ENCODE peak calls at places on chromosome 21, in ten cellular contexts. I is CD4-positive, alpha-beta T cell; Z is fibroblast of mammary gland; E is epithelial cell of esophagus; L is fibroblast of lung; O is bronchial epithelial cell; U is tibial nerve; J is activated B cell treated with CpG ODN at 0.5 μM for 24 hours; B is ovary; W is kidney. D is an unnamed sample.

GRCh38 chr21:35095859-35096291 is 46.8 kb upstream of the RUNX1 start:
- DNase-seq in I (no peak), Z (no peak), E (no peak), L (peak), O (no peak), U (no peak), J (no peak), B (no peak), W (no peak), D (no peak)

GRCh38 chr21:16634522-16634914 is 878.3 kb upstream of the CXADR start:
- DNase-seq in I (no peak), Z (no peak), E (peak), L (no peak), O (peak), U (no peak), J (no peak), B (no peak), W (no peak), D (no peak)

GRCh38 chr21:29351691-29352090 is 53.0 kb downstream of the BACH1 start:
- DNase-seq in I (no peak), Z (no peak), E (no peak), L (peak), O (no peak), U (no peak), J (no peak), B (no peak), W (no peak), D (no peak)

GRCh38 chr21:23131177-23131576 is 2133.0 kb downstream of the NCAM2 start:
- DNase-seq in I (no peak), Z (no peak), E (peak), L (no peak), O (no peak), U (no peak), J (no peak), B (no peak), W (no peak), D (no peak)

GRCh38 chr21:27476696-27477095 is 509.8 kb upstream of the ADAMTS5 start:
- DNase-seq in I (no peak), Z (peak), E (peak), L (peak), O (no peak), U (no peak), J (no peak), B (no peak), W (no peak), D (no peak)

GRCh38 chr21:15066231-15066577 is 1.4 kb upstream of the NRIP1 start:
- DNase-seq in I (no peak), Z (no peak), E (peak), L (no peak), O (peak), U (no peak), J (no peak), B (no peak), W (no peak), D (no peak)

GRCh38 chr21:26964379-26964778 is 2.5 kb downstream of the ADAMTS5 start:
- DNase-seq in I (no peak), Z (peak), E (no peak), L (no peak), O (no peak), U (no peak), J (no peak), B (peak), W (peak), D (no peak)

GRCh38 chr21:15138475-15138874 is 73.7 kb upstream of the NRIP1 start:
- DNase-seq in I (no peak), Z (no peak), E (no peak), L (no peak), O (no peak), U (no peak), J (no peak), B (peak), W (peak), D (no peak)

GRCh38 chr21:42532466-42533181 is 19.0 kb downstream of the SLC37A1 start:
- DNase-seq in I (no peak), Z (no peak), E (no peak), L (no peak), O (no peak), U (peak), J (peak), B (no peak), W (peak), D (peak)

GRCh38 chr21:14881863-14882262 is 182.9 kb downstream of the NRIP1 start:
- DNase-seq in I (no peak), Z (no peak), E (no peak), L (no peak), O (no peak), U (no peak), J (no peak), B (no peak), W (no peak), D (no peak)

GRCh38 chr21:33025471-33026298 is at the start of gene OLIG2:
- DNase-seq in I (no peak), Z (no peak), E (no peak), L (peak), O (no peak), U (no peak), J (no peak), B (no peak), W (no peak), D (no peak)

GRCh38 chr21:15682182-15682895 is 47.4 kb upstream of the USP25 start:
- DNase-seq in I (no peak), Z (peak), E (peak), L (peak), O (peak), U (no peak), J (no peak), B (no peak), W (no peak), D (peak)

GRCh38 chr21:26849428-26850115 is 4.4 kb upstream of the ADAMTS1 start:
- DNase-seq in I (no peak), Z (peak), E (peak), L (peak), O (peak), U (peak), J (no peak), B (no peak), W (no peak), D (no peak)

GRCh38 chr21:42066521-42066920 is 4.6 kb upstream of the UMODL1 start:
- DNase-seq in I (no peak), Z (no peak), E (no peak), L (no peak), O (no peak), U (no peak), J (no peak), B (no peak), W (no peak), D (no peak)

GRCh38 chr21:25428537-25428936 is 178.7 kb downstream of the MRPL39 start:
- DNase-seq in I (no peak), Z (peak), E (peak), L (no peak), O (peak), U (no peak), J (no peak), B (no peak), W (no peak), D (no peak)

GRCh38 chr21:20971296-20971921 is 26.8 kb upstream of the NCAM2 start:
- DNase-seq in I (no peak), Z (peak), E (peak), L (peak), O (peak), U (peak), J (no peak), B (no peak), W (no peak), D (no peak)

GRCh38 chr21:46443910-46444309 is 14.8 kb upstream of the DIP2A start:
- DNase-seq in I (no peak), Z (no peak), E (no peak), L (no peak), O (no peak), U (no peak), J (no peak), B (no peak), W (no peak), D (no peak)

GRCh38 chr21:42147386-42148020 is 71.4 kb upstream of the ABCG1 start:
- DNase-seq in I (no peak), Z (no peak), E (no peak), L (no peak), O (no peak), U (no peak), J (no peak), B (no peak), W (peak), D (no peak)

GRCh38 chr21:29078884-29079765 is 5.7 kb upstream of the CCT8 start:
- DNase-seq in I (no peak), Z (peak), E (no peak), L (no peak), O (no peak), U (peak), J (peak), B (no peak), W (no peak), D (peak)

GRCh38 chr21:42513151-42513984 is at the start of gene SLC37A1:
- DNase-seq in I (peak), Z (no peak), E (peak), L (peak), O (no peak), U (no peak), J (peak), B (peak), W (peak), D (no peak)

GRCh38 chr21:25330266-25330665 is 277.0 kb downstream of the MRPL39 start:
- DNase-seq in I (no peak), Z (peak), E (peak), L (no peak), O (no peak), U (no peak), J (no peak), B (no peak), W (no peak), D (no peak)

GRCh38 chr21:32469628-32470027 is 57.1 kb downstream of the EVA1C start:
- DNase-seq in I (no peak), Z (no peak), E (no peak), L (no peak), O (no peak), U (no peak), J (no peak), B (no peak), W (no peak), D (no peak)

GRCh38 chr21:32826317-32827167 is 55.0 kb upstream of the PAXBP1 start:
- DNase-seq in I (peak), Z (peak), E (peak), L (peak), O (peak), U (peak), J (no peak), B (peak), W (no peak), D (no peak)

GRCh38 chr21:15669247-15669646 is 60.5 kb upstream of the USP25 start:
- DNase-seq in I (no peak), Z (peak), E (no peak), L (peak), O (no peak), U (no peak), J (no peak), B (no peak), W (no peak), D (no peak)

GRCh38 chr21:23837564-23837963 is 1769.7 kb downstream of the MRPL39 start:
- DNase-seq in I (no peak), Z (no peak), E (no peak), L (no peak), O (no peak), U (no peak), J (no peak), B (no peak), W (no peak), D (no peak)

GRCh38 chr21:38753114-38754100 is 52.3 kb upstream of the ETS2 start:
- DNase-seq in I (no peak), Z (no peak), E (peak), L (no peak), O (peak), U (no peak), J (no peak), B (no peak), W (no peak), D (no peak)
- TF ChIP-seq CTCF in I (no peak), Z (no peak), E (no peak), L (no peak), O (no peak), U (no peak), J (no peak), B (no peak), W (no peak), D (no peak)

DNA sequence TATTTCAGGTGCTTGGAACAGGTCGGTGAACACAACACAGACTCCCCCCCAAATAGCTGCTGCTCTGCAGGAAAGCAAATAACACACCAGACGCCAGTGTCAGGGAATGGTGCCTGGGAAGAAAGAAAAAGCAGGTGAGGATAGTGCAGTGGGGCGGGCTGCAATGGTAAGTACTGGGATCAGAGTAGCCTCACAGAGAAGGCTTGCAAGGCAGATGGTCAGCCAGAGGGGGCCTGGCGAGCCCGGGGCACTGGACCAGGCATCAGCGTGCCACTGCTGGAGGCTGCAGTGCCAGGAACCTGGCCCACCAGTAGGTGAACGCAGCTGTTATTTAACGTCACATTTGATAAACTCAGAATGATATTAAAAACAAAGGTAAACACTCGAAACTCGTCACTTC is 60.0 kb downstream of the POFUT2 start:
- DNase-seq in I (no peak), Z (no peak), E (no peak), L (no peak), O (no peak), U (no peak), J (no peak), B (no peak), W (no peak), D (no peak)
- TF ChIP-seq CTCF in I (no peak), Z (no peak), E (no peak), L (no peak), O (no peak), U (no peak), J (no peak), B (no peak), W (no peak), D (no peak)

GRCh38 chr21:43950481-43950880 is 61.6 kb upstream of the TRAPPC10 start:
- DNase-seq in I (no peak), Z (no peak), E (no peak), L (no peak), O (no peak), U (no peak), J (no peak), B (no peak), W (no peak), D (no peak)

GRCh38 chr21:43950936-43951335 is 61.2 kb upstream of the TRAPPC10 start:
- DNase-seq in I (no peak), Z (no peak), E (no peak), L (no peak), O (no peak), U (no peak), J (no peak), B (no peak), W (no peak), D (no peak)

GRCh38 chr21:43949499-43950208 is 62.5 kb upstream of the TRAPPC10 start:
- DNase-seq in I (no peak), Z (no peak), E (no peak), L (no peak), O (no peak), U (no peak), J (no peak), B (no peak), W (no peak), D (no peak)

GRCh38 chr21:43951911-43952703 is 60.0 kb upstream of the TRAPPC10 start:
- DNase-seq in I (no peak), Z (no peak), E (no peak), L (no peak), O (no peak), U (no peak), J (no peak), B (no peak), W (no peak), D (no peak)

DNA sequence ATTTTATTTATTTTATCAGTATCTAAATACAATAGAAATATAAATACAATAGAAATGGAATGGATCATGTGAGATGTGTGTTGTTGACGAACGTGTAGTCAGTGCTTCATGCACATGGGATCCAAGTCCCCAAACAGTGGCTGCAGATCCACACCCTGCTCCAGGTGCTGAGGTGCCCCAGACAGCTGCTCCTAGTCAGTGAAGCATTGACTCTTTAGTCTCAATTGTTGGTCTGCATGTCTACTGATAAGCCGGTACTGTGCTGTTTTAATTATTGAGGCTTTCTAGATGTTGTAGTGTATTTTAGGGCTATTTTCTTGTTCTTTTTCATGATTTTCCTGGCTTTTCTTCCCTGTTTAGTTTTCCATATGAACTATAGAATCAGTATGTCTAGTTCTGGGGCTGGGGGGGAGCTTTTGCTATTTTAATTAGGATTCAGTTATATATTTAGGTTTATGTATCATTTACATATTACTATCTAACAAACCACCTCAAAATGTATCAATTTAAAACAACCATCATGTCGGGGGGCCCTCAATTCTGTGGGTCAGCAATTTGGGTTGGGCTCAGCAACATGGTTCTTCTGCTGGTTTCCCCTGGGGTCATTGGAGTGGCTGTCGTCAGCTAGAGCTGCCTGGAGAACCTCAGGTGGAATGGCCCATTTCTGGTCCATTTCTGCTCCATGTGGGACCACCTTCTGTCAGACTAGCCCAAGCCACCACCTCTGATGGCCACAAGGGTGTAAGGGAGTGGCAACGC is 63.2 kb upstream of the TRAPPC10 start:
- DNase-seq in I (no peak), Z (no peak), E (no peak), L (no peak), O (no peak), U (no peak), J (no peak), B (no peak), W (no peak), D (no peak)
- TF ChIP-seq CTCF in I (no peak), Z (no peak), E (no peak), L (no peak), O (no peak), U (no peak), J (no peak), B (no peak), W (no peak), D (no peak)

GRCh38 chr21:44800103-44800502 is 1.5 kb downstream of the UBE2G2 start:
- DNase-seq in I (no peak), Z (peak), E (peak), L (peak), O (peak), U (peak), J (no peak), B (no peak), W (no peak), D (no peak)
- TF ChIP-seq CTCF in I (no peak), Z (peak), E (peak), L (peak), O (peak), U (no peak), J (no peak), B (no peak), W (peak), D (no peak)

GRCh38 chr21:34091607-34092006 is 18.2 kb downstream of the MRPS6 start:
- DNase-seq in I (no peak), Z (no peak), E (no peak), L (no peak), O (no peak), U (no peak), J (no peak), B (no peak), W (no peak), D (no peak)
- TF ChIP-seq CTCF in I (peak), Z (peak), E (peak), L (peak), O (peak), U (no peak), J (no peak), B (no peak), W (peak), D (peak)

GRCh38 chr21:36727886-36728285 is 29.0 kb downstream of the SIM2 start:
- DNase-seq in I (no peak), Z (no peak), E (no peak), L (no peak), O (no peak), U (no peak), J (no peak), B (no peak), W (no peak), D (no peak)
- TF ChIP-seq CTCF in I (no peak), Z (no peak), E (no peak), L (no peak), O (no peak), U (no peak), J (no peak), B (no peak), W (no peak), D (no peak)